ENCODE peak calls at places on chromosomes 6 and 20, in six cellular contexts. W is caudate nucleus, J is NCI-H2081 treated with DMSO at 0.1 percent for 48 hours, S is GM19239, A is GM04503, E is activated T-cell treated with anti-CD3 and anti-CD28 coated beads for 1 hour. H is an unnamed sample.

GRCh38 chr6:160972111-160972510 is 19.5 kb upstream of the MAP3K4 start:
- DNase-seq in W (no peak), J (no peak), S (no peak), A (peak), E (no peak), H (no peak)

GRCh38 chr6:19860235-19860877 is 23.2 kb downstream of the ID4 start:
- DNase-seq in W (no peak), J (no peak), S (no peak), A (no peak), E (no peak), H (no peak)

GRCh38 chr20:5433352-5433751 is 116.6 kb upstream of the PROKR2 start:
- DNase-seq in W (no peak), J (no peak), S (no peak), A (no peak), E (no peak), H (no peak)

GRCh38 chr6:161838306-161839035 is 564.6 kb upstream of the AGPAT4 start:
- DNase-seq in W (no peak), J (no peak), S (no peak), A (no peak), E (no peak), H (no peak)

GRCh38 chr6:112180095-112180820 is 74.1 kb downstream of the LAMA4 start:
- DNase-seq in W (peak), J (peak), S (peak), A (no peak), E (peak), H (peak)

GRCh38 chr6:1244278-1244677 is 67.6 kb upstream of the FOXQ1 start:
- DNase-seq in W (no peak), J (no peak), S (no peak), A (no peak), E (no peak), H (no peak)

GRCh38 chr20:11901127-11901526 is 16.6 kb upstream of the BTBD3 start:
- DNase-seq in W (no peak), J (no peak), S (no peak), A (peak), E (no peak), H (no peak)

GRCh38 chr20:56520180-56520579 is 4.4 kb upstream of the FAM209A start:
- DNase-seq in W (no peak), J (no peak), S (no peak), A (no peak), E (no peak), H (no peak)

GRCh38 chr6:39342692-39343460 is 20.4 kb upstream of the KCNK16 start:
- DNase-seq in W (no peak), J (no peak), S (no peak), A (no peak), E (no peak), H (no peak)

GRCh38 chr6:137651591-137652335 is 157.6 kb upstream of the OLIG3 start:
- DNase-seq in W (no peak), J (no peak), S (no peak), A (no peak), E (no peak), H (no peak)

GRCh38 chr6:96391776-96392175 is 129.8 kb upstream of the UFL1 start:
- DNase-seq in W (peak), J (peak), S (no peak), A (no peak), E (no peak), H (no peak)

GRCh38 chr6:87697581-87698552 is 4.2 kb downstream of the AKIRIN2 start:
- DNase-seq in W (no peak), J (no peak), S (no peak), A (peak), E (no peak), H (no peak)

GRCh38 chr20:32034581-32035397 is 17.3 kb upstream of the HCK start:
- DNase-seq in W (no peak), J (no peak), S (no peak), A (peak), E (no peak), H (no peak)

GRCh38 chr20:33531047-33531877 is 41.4 kb downstream of the CBFA2T2 start:
- DNase-seq in W (no peak), J (no peak), S (no peak), A (no peak), E (no peak), H (no peak)

GRCh38 chr6:71913431-71913830 is 27.1 kb downstream of the RIMS1 start:
- DNase-seq in W (no peak), J (no peak), S (no peak), A (no peak), E (no peak), H (no peak)

GRCh38 chr20:46108435-46108841 is 9.7 kb upstream of the CD40 start:
- DNase-seq in W (no peak), J (no peak), S (no peak), A (no peak), E (no peak), H (no peak)

GRCh38 chr20:2946988-2947961 is 74.0 kb downstream of the PTPRA start:
- DNase-seq in W (peak), J (no peak), S (no peak), A (no peak), E (no peak), H (no peak)

GRCh38 chr6:90545450-90545849 is 41.4 kb downstream of the MAP3K7 start:
- DNase-seq in W (no peak), J (no peak), S (no peak), A (no peak), E (no peak), H (no peak)

GRCh38 chr6:158068893-158069799 is 87.5 kb downstream of the SYNJ2 start:
- DNase-seq in W (no peak), J (no peak), S (no peak), A (no peak), E (no peak), H (no peak)

GRCh38 chr20:13526551-13526950 is 112.2 kb downstream of the TASP1 start:
- DNase-seq in W (no peak), J (no peak), S (no peak), A (no peak), E (no peak), H (no peak)

GRCh38 chr20:63116412-63117106 is 99.4 kb downstream of the YTHDF1 start:
- DNase-seq in W (no peak), J (no peak), S (no peak), A (no peak), E (no peak), H (no peak)

GRCh38 chr6:27562027-27562410 is 89.1 kb upstream of the ZNF184 start:
- DNase-seq in W (no peak), J (no peak), S (no peak), A (no peak), E (no peak), H (no peak)

GRCh38 chr6:16704706-16705402 is 56.4 kb downstream of the ATXN1 start:
- DNase-seq in W (no peak), J (no peak), S (no peak), A (no peak), E (no peak), H (no peak)

GRCh38 chr6:1438471-1438881 is 49.1 kb downstream of the FOXF2 start:
- DNase-seq in W (no peak), J (no peak), S (no peak), A (no peak), E (no peak), H (no peak)

GRCh38 chr6:10518461-10519216 is 2.5 kb upstream of the GCNT2 start:
- DNase-seq in W (no peak), J (no peak), S (no peak), A (no peak), E (no peak), H (no peak)

GRCh38 chr20:63577317-63577894 is 3.4 kb upstream of the HELZ2 start:
- DNase-seq in W (peak), J (no peak), S (no peak), A (no peak), E (no peak), H (no peak)

GRCh38 chr6:77620290-77620882 is 32.5 kb upstream of the MEI4 start:
- DNase-seq in W (no peak), J (no peak), S (no peak), A (no peak), E (no peak), H (no peak)

GRCh38 chr20:1809121-1809520 is 86.1 kb upstream of the SIRPA start:
- DNase-seq in W (no peak), J (no peak), S (no peak), A (peak), E (no peak), H (no peak)

GRCh38 chr6:155377061-155377460 is 62.8 kb upstream of the TFB1M start:
- DNase-seq in W (no peak), J (no peak), S (no peak), A (peak), E (no peak), H (no peak)

GRCh38 chr6:15417811-15418210 is 171.9 kb downstream of the JARID2 start:
- DNase-seq in W (no peak), J (no peak), S (no peak), A (no peak), E (no peak), H (no peak)

H was measured in T-helper 22 cell.